ENCODE peak calls at places on chromosomes 13 and 19, in six cellular contexts. One of them, this sample, is unnamed.

GRCh38 chr19:2132191-2132590 is 19.2 kb downstream of the AP3D1 start:
- DNase-seq in suprapubic skin: no peak
- DNase-seq in fibroblast of mammary gland: no peak
- DNase-seq in neural progenitor cell: no peak
- DNase-seq in thoracic aorta: no peak
- DNase-seq in CD8-positive, alpha-beta T cell: no peak
- DNase-seq in this sample: no peak

GRCh38 chr13:108426893-108427292 is 157.4 kb downstream of the TNFSF13B start:
- DNase-seq in thoracic aorta: no peak
- DNase-seq in suprapubic skin: no peak
- DNase-seq in neural progenitor cell: no peak
- DNase-seq in CD8-positive, alpha-beta T cell: no peak
- DNase-seq in fibroblast of mammary gland: no peak
- DNase-seq in this sample: no peak

GRCh38 chr13:33352023-33352422 is 66.5 kb upstream of the STARD13 start:
- DNase-seq in CD8-positive, alpha-beta T cell: no peak
- DNase-seq in fibroblast of mammary gland: no peak
- DNase-seq in thoracic aorta: no peak
- DNase-seq in neural progenitor cell: no peak
- DNase-seq in suprapubic skin: no peak
- DNase-seq in this sample: no peak

GRCh38 chr19:11383706-11384048 is 437 bp downstream of the EPOR start:
- DNase-seq in neural progenitor cell: peak
- DNase-seq in CD8-positive, alpha-beta T cell: no peak
- DNase-seq in fibroblast of mammary gland: no peak
- DNase-seq in suprapubic skin: no peak
- DNase-seq in thoracic aorta: no peak
- DNase-seq in this sample: no peak

GRCh38 chr19:32407004-32407992 is 1.7 kb downstream of the DPY19L3 start:
- DNase-seq in fibroblast of mammary gland: peak
- DNase-seq in thoracic aorta: no peak
- DNase-seq in CD8-positive, alpha-beta T cell: no peak
- DNase-seq in neural progenitor cell: no peak
- DNase-seq in suprapubic skin: peak
- DNase-seq in this sample: peak

GRCh38 chr19:38932425-38933179 is 1.9 kb downstream of the MRPS12 start:
- DNase-seq in neural progenitor cell: peak
- DNase-seq in fibroblast of mammary gland: peak
- DNase-seq in CD8-positive, alpha-beta T cell: peak
- DNase-seq in suprapubic skin: no peak
- DNase-seq in thoracic aorta: no peak
- DNase-seq in this sample: no peak

GRCh38 chr13:113448545-113448884 is 4.8 kb downstream of the ADPRHL1 start:
- DNase-seq in suprapubic skin: no peak
- DNase-seq in thoracic aorta: no peak
- DNase-seq in fibroblast of mammary gland: no peak
- DNase-seq in neural progenitor cell: no peak
- DNase-seq in CD8-positive, alpha-beta T cell: no peak
- DNase-seq in this sample: no peak

GRCh38 chr13:102128216-102128800 is 273.5 kb downstream of the FGF14 start:
- DNase-seq in thoracic aorta: no peak
- DNase-seq in suprapubic skin: no peak
- DNase-seq in fibroblast of mammary gland: peak
- DNase-seq in CD8-positive, alpha-beta T cell: no peak
- DNase-seq in neural progenitor cell: no peak
- DNase-seq in this sample: no peak

GRCh38 chr19:15456871-15457700 is 7.3 kb downstream of the RASAL3 start:
- DNase-seq in fibroblast of mammary gland: no peak
- DNase-seq in suprapubic skin: peak
- DNase-seq in CD8-positive, alpha-beta T cell: no peak
- DNase-seq in neural progenitor cell: peak
- DNase-seq in thoracic aorta: no peak
- DNase-seq in this sample: no peak

GRCh38 chr13:112067871-112068305 is 939 bp downstream of the SOX1 start:
- DNase-seq in neural progenitor cell: peak
- DNase-seq in suprapubic skin: no peak
- DNase-seq in thoracic aorta: no peak
- DNase-seq in fibroblast of mammary gland: peak
- DNase-seq in CD8-positive, alpha-beta T cell: no peak
- DNase-seq in this sample: no peak

GRCh38 chr19:45641274-45642105 is 2.3 kb upstream of the EML2 start:
- DNase-seq in CD8-positive, alpha-beta T cell: peak
- DNase-seq in suprapubic skin: peak
- DNase-seq in neural progenitor cell: peak
- DNase-seq in thoracic aorta: no peak
- DNase-seq in fibroblast of mammary gland: peak
- DNase-seq in this sample: peak

GRCh38 chr19:10419200-10419645 is 1.1 kb upstream of the PDE4A start:
- DNase-seq in neural progenitor cell: peak
- DNase-seq in thoracic aorta: no peak
- DNase-seq in CD8-positive, alpha-beta T cell: peak
- DNase-seq in suprapubic skin: no peak
- DNase-seq in fibroblast of mammary gland: no peak
- DNase-seq in this sample: no peak

GRCh38 chr13:46747031-46747820 is 49.7 kb downstream of the ESD start:
- DNase-seq in CD8-positive, alpha-beta T cell: no peak
- DNase-seq in fibroblast of mammary gland: no peak
- DNase-seq in suprapubic skin: no peak
- DNase-seq in thoracic aorta: no peak
- DNase-seq in neural progenitor cell: no peak
- DNase-seq in this sample: no peak

GRCh38 chr19:16801599-16801998 is 27.6 kb upstream of the SIN3B start:
- DNase-seq in fibroblast of mammary gland: peak
- DNase-seq in neural progenitor cell: no peak
- DNase-seq in suprapubic skin: no peak
- DNase-seq in CD8-positive, alpha-beta T cell: no peak
- DNase-seq in thoracic aorta: no peak
- DNase-seq in this sample: no peak

GRCh38 chr13:61900033-61900432 is 484.4 kb upstream of the PCDH20 start:
- DNase-seq in thoracic aorta: no peak
- DNase-seq in suprapubic skin: no peak
- DNase-seq in CD8-positive, alpha-beta T cell: no peak
- DNase-seq in neural progenitor cell: no peak
- DNase-seq in fibroblast of mammary gland: no peak
- DNase-seq in this sample: no peak

GRCh38 chr19:57941593-57941992 is 5.9 kb downstream of the ZNF256 start:
- DNase-seq in CD8-positive, alpha-beta T cell: no peak
- DNase-seq in thoracic aorta: no peak
- DNase-seq in fibroblast of mammary gland: no peak
- DNase-seq in suprapubic skin: no peak
- DNase-seq in neural progenitor cell: no peak
- DNase-seq in this sample: no peak

GRCh38 chr13:113061796-113062425 is 43.7 kb upstream of the F7 start:
- DNase-seq in CD8-positive, alpha-beta T cell: no peak
- DNase-seq in neural progenitor cell: no peak
- DNase-seq in fibroblast of mammary gland: no peak
- DNase-seq in thoracic aorta: no peak
- DNase-seq in suprapubic skin: peak
- DNase-seq in this sample: no peak

GRCh38 chr19:46924874-46925547 is 64.2 kb downstream of the ARHGAP35 start:
- DNase-seq in thoracic aorta: no peak
- DNase-seq in neural progenitor cell: no peak
- DNase-seq in fibroblast of mammary gland: no peak
- DNase-seq in CD8-positive, alpha-beta T cell: no peak
- DNase-seq in suprapubic skin: no peak
- DNase-seq in this sample: peak

GRCh38 chr13:34913040-34913439 is 29.0 kb upstream of the NBEA start:
- DNase-seq in thoracic aorta: no peak
- DNase-seq in fibroblast of mammary gland: peak
- DNase-seq in neural progenitor cell: peak
- DNase-seq in CD8-positive, alpha-beta T cell: no peak
- DNase-seq in suprapubic skin: no peak
- DNase-seq in this sample: no peak

GRCh38 chr19:32404939-32405430 is 585 bp upstream of the DPY19L3 start:
- DNase-seq in thoracic aorta: no peak
- DNase-seq in fibroblast of mammary gland: peak
- DNase-seq in neural progenitor cell: peak
- DNase-seq in CD8-positive, alpha-beta T cell: peak
- DNase-seq in suprapubic skin: peak
- DNase-seq in this sample: peak

GRCh38 chr19:10593820-10594637 is 6.9 kb upstream of the AP1M2 start:
- DNase-seq in fibroblast of mammary gland: no peak
- DNase-seq in CD8-positive, alpha-beta T cell: no peak
- DNase-seq in thoracic aorta: no peak
- DNase-seq in neural progenitor cell: no peak
- DNase-seq in suprapubic skin: peak
- DNase-seq in this sample: peak

GRCh38 chr19:35375505-35376307 is 4.8 kb downstream of the GPR42 start:
- DNase-seq in CD8-positive, alpha-beta T cell: no peak
- DNase-seq in fibroblast of mammary gland: no peak
- DNase-seq in neural progenitor cell: no peak
- DNase-seq in thoracic aorta: no peak
- DNase-seq in suprapubic skin: no peak
- DNase-seq in this sample: peak
- TF ChIP-seq CTCF in CD8-positive, alpha-beta T cell: no peak
- TF ChIP-seq CTCF in fibroblast of mammary gland: no peak
- TF ChIP-seq CTCF in neural progenitor cell: no peak
- TF ChIP-seq CTCF in thoracic aorta: no peak
- TF ChIP-seq CTCF in suprapubic skin: no peak
- TF ChIP-seq CTCF in this sample: no peak

GRCh38 chr13:50995870-50996269 is 86.3 kb downstream of the RNASEH2B start:
- DNase-seq in CD8-positive, alpha-beta T cell: no peak
- DNase-seq in thoracic aorta: no peak
- DNase-seq in fibroblast of mammary gland: no peak
- DNase-seq in neural progenitor cell: no peak
- DNase-seq in suprapubic skin: no peak
- DNase-seq in this sample: no peak

GRCh38 chr13:50991624-50992610 is 82.3 kb downstream of the RNASEH2B start:
- DNase-seq in fibroblast of mammary gland: no peak
- DNase-seq in thoracic aorta: no peak
- DNase-seq in neural progenitor cell: no peak
- DNase-seq in suprapubic skin: no peak
- DNase-seq in CD8-positive, alpha-beta T cell: no peak
- DNase-seq in this sample: no peak

GRCh38 chr13:50994651-50995050 is 85.1 kb downstream of the RNASEH2B start:
- DNase-seq in suprapubic skin: no peak
- DNase-seq in thoracic aorta: no peak
- DNase-seq in fibroblast of mammary gland: no peak
- DNase-seq in CD8-positive, alpha-beta T cell: no peak
- DNase-seq in neural progenitor cell: no peak
- DNase-seq in this sample: no peak

GRCh38 chr13:50993371-50993770 is 83.8 kb downstream of the RNASEH2B start:
- DNase-seq in thoracic aorta: no peak
- DNase-seq in suprapubic skin: no peak
- DNase-seq in fibroblast of mammary gland: no peak
- DNase-seq in CD8-positive, alpha-beta T cell: no peak
- DNase-seq in neural progenitor cell: no peak
- DNase-seq in this sample: no peak

GRCh38 chr13:50993908-50994307 is 84.3 kb downstream of the RNASEH2B start:
- DNase-seq in CD8-positive, alpha-beta T cell: no peak
- DNase-seq in neural progenitor cell: no peak
- DNase-seq in suprapubic skin: no peak
- DNase-seq in fibroblast of mammary gland: peak
- DNase-seq in thoracic aorta: no peak
- DNase-seq in this sample: no peak
- H3K4me3 ChIP-seq in CD8-positive, alpha-beta T cell: no peak
- H3K4me3 ChIP-seq in neural progenitor cell: no peak
- H3K4me3 ChIP-seq in suprapubic skin: no peak
- H3K4me3 ChIP-seq in fibroblast of mammary gland: no peak
- H3K4me3 ChIP-seq in thoracic aorta: no peak
- H3K4me3 ChIP-seq in this sample: no peak

GRCh38 chr13:80390338-80390737 is 49.4 kb upstream of the SPRY2 start:
- DNase-seq in suprapubic skin: no peak
- DNase-seq in thoracic aorta: no peak
- DNase-seq in fibroblast of mammary gland: no peak
- DNase-seq in neural progenitor cell: no peak
- DNase-seq in CD8-positive, alpha-beta T cell: no peak
- DNase-seq in this sample: no peak

GRCh38 chr13:80388506-80388905 is 47.6 kb upstream of the SPRY2 start:
- DNase-seq in neural progenitor cell: no peak
- DNase-seq in fibroblast of mammary gland: no peak
- DNase-seq in CD8-positive, alpha-beta T cell: no peak
- DNase-seq in thoracic aorta: no peak
- DNase-seq in suprapubic skin: no peak
- DNase-seq in this sample: no peak

GRCh38 chr13:80386001-80386400 is 45.1 kb upstream of the SPRY2 start:
- DNase-seq in suprapubic skin: no peak
- DNase-seq in fibroblast of mammary gland: no peak
- DNase-seq in CD8-positive, alpha-beta T cell: no peak
- DNase-seq in thoracic aorta: no peak
- DNase-seq in neural progenitor cell: no peak
- DNase-seq in this sample: no peak

GRCh38 chr13:80389073-80390038 is 48.4 kb upstream of the SPRY2 start:
- DNase-seq in suprapubic skin: no peak
- DNase-seq in CD8-positive, alpha-beta T cell: no peak
- DNase-seq in neural progenitor cell: no peak
- DNase-seq in fibroblast of mammary gland: peak
- DNase-seq in thoracic aorta: no peak
- DNase-seq in this sample: no peak

DNA sequence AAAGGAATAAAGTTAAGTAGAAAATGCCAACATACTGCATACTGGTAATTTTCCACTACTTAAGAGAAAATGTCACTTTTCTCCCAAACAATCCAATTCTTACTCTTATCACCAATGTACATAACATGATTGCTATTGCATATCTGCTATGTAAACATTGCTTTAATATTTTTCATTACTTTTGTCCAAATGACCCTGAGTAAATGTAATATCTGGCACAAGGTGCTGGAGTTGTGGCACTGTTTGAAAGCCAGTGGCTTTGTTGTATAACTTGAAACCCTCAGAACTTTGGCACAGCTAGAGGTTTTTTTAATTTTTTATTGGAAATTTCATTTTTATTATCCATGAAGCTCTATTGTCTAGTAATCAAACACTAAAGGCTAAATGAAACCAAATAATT is 45.7 kb upstream of the SPRY2 start:
- DNase-seq in suprapubic skin: no peak
- DNase-seq in neural progenitor cell: no peak
- DNase-seq in fibroblast of mammary gland: no peak
- DNase-seq in CD8-positive, alpha-beta T cell: no peak
- DNase-seq in thoracic aorta: no peak
- DNase-seq in this sample: no peak
- TF ChIP-seq CTCF in suprapubic skin: no peak
- TF ChIP-seq CTCF in neural progenitor cell: no peak
- TF ChIP-seq CTCF in fibroblast of mammary gland: no peak
- TF ChIP-seq CTCF in CD8-positive, alpha-beta T cell: no peak
- TF ChIP-seq CTCF in thoracic aorta: no peak
- TF ChIP-seq CTCF in this sample: no peak

GRCh38 chr19:56760842-56761241 is 79.7 kb downstream of the PEG3 start:
- DNase-seq in neural progenitor cell: no peak
- DNase-seq in thoracic aorta: no peak
- DNase-seq in fibroblast of mammary gland: no peak
- DNase-seq in suprapubic skin: no peak
- DNase-seq in CD8-positive, alpha-beta T cell: no peak
- DNase-seq in this sample: no peak

GRCh38 chr19:56759531-56759930 is 81.0 kb downstream of the PEG3 start:
- DNase-seq in CD8-positive, alpha-beta T cell: no peak
- DNase-seq in neural progenitor cell: no peak
- DNase-seq in thoracic aorta: no peak
- DNase-seq in suprapubic skin: no peak
- DNase-seq in fibroblast of mammary gland: no peak
- DNase-seq in this sample: no peak

GRCh38 chr19:56764296-56764695 is 76.2 kb downstream of the PEG3 start:
- DNase-seq in suprapubic skin: no peak
- DNase-seq in fibroblast of mammary gland: no peak
- DNase-seq in thoracic aorta: no peak
- DNase-seq in neural progenitor cell: no peak
- DNase-seq in CD8-positive, alpha-beta T cell: no peak
- DNase-seq in this sample: no peak

GRCh38 chr19:56769650-56770049 is 70.9 kb downstream of the PEG3 start:
- DNase-seq in thoracic aorta: no peak
- DNase-seq in suprapubic skin: no peak
- DNase-seq in neural progenitor cell: no peak
- DNase-seq in fibroblast of mammary gland: no peak
- DNase-seq in CD8-positive, alpha-beta T cell: no peak
- DNase-seq in this sample: no peak

GRCh38 chr19:56765107-56765506 is 75.4 kb downstream of the PEG3 start:
- DNase-seq in suprapubic skin: no peak
- DNase-seq in CD8-positive, alpha-beta T cell: no peak
- DNase-seq in fibroblast of mammary gland: peak
- DNase-seq in thoracic aorta: no peak
- DNase-seq in neural progenitor cell: no peak
- DNase-seq in this sample: no peak
- H3K4me3 ChIP-seq in suprapubic skin: peak
- H3K4me3 ChIP-seq in CD8-positive, alpha-beta T cell: peak
- H3K4me3 ChIP-seq in fibroblast of mammary gland: peak
- H3K4me3 ChIP-seq in thoracic aorta: peak
- H3K4me3 ChIP-seq in neural progenitor cell: no peak
- H3K4me3 ChIP-seq in this sample: no peak